ENCODE peak calls at places on chromosomes 7 and 10, in four cellular contexts. G is GM12878, V is HepG2, F is K562. O is an unnamed sample.

GRCh38 chr10:88682491-88682890 is 18.2 kb downstream of the LIPF start:
- DNase-seq in F (no peak), V (no peak), G (no peak), O (no peak)

GRCh38 chr7:98831641-98832221 is 38.1 kb downstream of the TMEM130 start:
- DNase-seq in G (no peak), F (peak; percentile 75), V (peak; percentile 21), O (no peak)

GRCh38 chr7:13826752-13827151 is 162.7 kb downstream of the ETV1 start:
- DNase-seq in V (no peak), F (no peak), G (no peak), O (no peak)

GRCh38 chr7:157890921-157891401 is 554.2 kb downstream of the DNAJB6 start:
- DNase-seq in F (no peak), V (no peak), G (no peak), O (no peak)

GRCh38 chr7:38681882-38682281 is 50.7 kb upstream of the AMPH start:
- DNase-seq in F (no peak), V (no peak), G (no peak), O (no peak)

GRCh38 chr7:30842542-30843451 is 68.9 kb upstream of the AQP1 start:
- DNase-seq in G (no peak), V (no peak), F (no peak), O (no peak)

GRCh38 chr7:75872073-75872782 is 6.6 kb upstream of the RHBDD2 start:
- DNase-seq in F (no peak), V (no peak), G (no peak), O (no peak)

GRCh38 chr10:63217120-63217605 is 84.0 kb downstream of the NRBF2 start:
- DNase-seq in F (no peak), G (no peak), V (peak; percentile 44), O (peak; percentile 39)

GRCh38 chr7:35232994-35233393 is 20.9 kb downstream of the TBX20 start:
- DNase-seq in F (no peak), G (no peak), V (no peak), O (no peak)

GRCh38 chr10:121406823-121407545 is 191.3 kb downstream of the FGFR2 start:
- DNase-seq in V (no peak), F (no peak), G (no peak), O (no peak)

GRCh38 chr7:112422842-112423496 is 27.3 kb upstream of the IFRD1 start:
- DNase-seq in V (peak; percentile 89), F (peak; percentile 85), G (no peak), O (peak; percentile 59)

GRCh38 chr10:4170633-4171314 is 385.8 kb upstream of the KLF6 start:
- DNase-seq in V (no peak), G (peak; percentile 1), F (no peak), O (no peak)

GRCh38 chr7:99562832-99563231 is 4.4 kb downstream of the ZNF655 start:
- DNase-seq in G (no peak), F (peak; percentile 80), V (peak; percentile 67), O (peak; percentile 97)

GRCh38 chr10:63375006-63375405 is 90.8 kb downstream of the JMJD1C start:
- DNase-seq in G (no peak), F (no peak), V (no peak), O (no peak)

GRCh38 chr10:101767600-101767945 is 8.3 kb downstream of the FGF8 start:
- DNase-seq in G (no peak), V (no peak), F (no peak), O (no peak)

GRCh38 chr10:92993671-92994304 is 66.8 kb upstream of the CYP26C1 start:
- DNase-seq in F (no peak), V (no peak), G (no peak), O (no peak)

GRCh38 chr7:32262315-32262714 is 192.1 kb upstream of the PDE1C start:
- DNase-seq in F (no peak), V (no peak), G (no peak), O (no peak)

GRCh38 chr10:130138479-130138866 is 2.3 kb downstream of the GLRX3 start:
- DNase-seq in G (no peak), F (peak; percentile 25), V (peak; percentile 87), O (peak; percentile 85)

GRCh38 chr10:57657164-57657765 is 610.4 kb downstream of the IPMK start:
- DNase-seq in F (peak; percentile 42), G (no peak), V (peak; percentile 53), O (peak; percentile 21)

GRCh38 chr10:61828788-61829187 is 72.7 kb upstream of the ARID5B start:
- DNase-seq in G (no peak), F (no peak), V (no peak), O (no peak)

GRCh38 chr10:32890444-32890843 is 67.6 kb downstream of the ITGB1 start:
- DNase-seq in G (no peak), V (no peak), F (no peak), O (no peak)

GRCh38 chr7:92489634-92490033 is 11.9 kb upstream of the ERVW-1 start:
- DNase-seq in F (no peak), G (no peak), V (no peak), O (no peak)

GRCh38 chr7:128347573-128348147 is 4.0 kb upstream of the RBM28 start:
- DNase-seq in F (peak; percentile 64), V (peak; percentile 50), G (no peak), O (peak; percentile 61)

GRCh38 chr10:128084991-128085390 is 41.2 kb downstream of the MKI67 start:
- DNase-seq in V (no peak), G (no peak), F (no peak), O (no peak)

GRCh38 chr10:70445718-70446485 is 4.4 kb upstream of the NODAL start:
- DNase-seq in F (no peak), G (no peak), V (no peak), O (no peak)

GRCh38 chr7:55420535-55420934 is 55.4 kb downstream of the LANCL2 start:
- DNase-seq in G (no peak), F (no peak), V (peak; percentile 53), O (no peak)

GRCh38 chr10:127797339-127797738 is 60.4 kb downstream of the FOXI2 start:
- DNase-seq in G (no peak), V (peak; percentile 8), F (no peak), O (no peak)

GRCh38 chr10:121409466-121410104 is 188.7 kb downstream of the FGFR2 start:
- DNase-seq in V (no peak), G (no peak), F (no peak), O (no peak)

GRCh38 chr10:18144928-18145327 is 4.7 kb downstream of the CACNB2 start:
- DNase-seq in G (no peak), F (no peak), V (no peak), O (no peak)

GRCh38 chr10:3067045-3067858 is at the start of gene PFKP:
- DNase-seq in V (no peak), G (no peak), F (peak; percentile 85), O (peak; percentile 49)
- TF ChIP-seq USF2 in V (no peak), G (no peak), F (no peak), O (no peak)

GRCh38 chr7:36565792-36566356 is 158.4 kb downstream of the AOAH start:
- DNase-seq in V (no peak), F (no peak), G (no peak), O (no peak)
- TF ChIP-seq MYC in V (no peak), F (no peak), G (no peak), O (no peak)

GRCh38 chr10:6138456-6138855 is 49.6 kb downstream of the RBM17 start:
- DNase-seq in F (no peak), G (no peak), V (no peak), O (no peak)
- TF ChIP-seq USF2 in F (no peak), G (no peak), V (no peak), O (no peak)

GRCh38 chr10:72275351-72276012 is 1.8 kb downstream of the DDIT4 start:
- DNase-seq in F (peak; percentile 50), V (no peak), G (no peak), O (peak; percentile 45)
- TF ChIP-seq MYC in F (peak; percentile 69), V (peak; percentile 56), G (no peak), O (no peak)

GRCh38 chr10:133212853-133213494 is 17.0 kb upstream of the UTF1 start:
- DNase-seq in F (no peak), V (no peak), G (no peak), O (no peak)
- TF ChIP-seq USF2 in F (no peak), V (no peak), G (no peak), O (no peak)

GRCh38 chr7:6558837-6559236 is 7.6 kb upstream of the GRID2IP start:
- DNase-seq in V (peak; percentile 73), G (no peak), F (peak; percentile 80), O (peak; percentile 87)
- TF ChIP-seq MYC in V (no peak), G (no peak), F (no peak), O (no peak)

DNA sequence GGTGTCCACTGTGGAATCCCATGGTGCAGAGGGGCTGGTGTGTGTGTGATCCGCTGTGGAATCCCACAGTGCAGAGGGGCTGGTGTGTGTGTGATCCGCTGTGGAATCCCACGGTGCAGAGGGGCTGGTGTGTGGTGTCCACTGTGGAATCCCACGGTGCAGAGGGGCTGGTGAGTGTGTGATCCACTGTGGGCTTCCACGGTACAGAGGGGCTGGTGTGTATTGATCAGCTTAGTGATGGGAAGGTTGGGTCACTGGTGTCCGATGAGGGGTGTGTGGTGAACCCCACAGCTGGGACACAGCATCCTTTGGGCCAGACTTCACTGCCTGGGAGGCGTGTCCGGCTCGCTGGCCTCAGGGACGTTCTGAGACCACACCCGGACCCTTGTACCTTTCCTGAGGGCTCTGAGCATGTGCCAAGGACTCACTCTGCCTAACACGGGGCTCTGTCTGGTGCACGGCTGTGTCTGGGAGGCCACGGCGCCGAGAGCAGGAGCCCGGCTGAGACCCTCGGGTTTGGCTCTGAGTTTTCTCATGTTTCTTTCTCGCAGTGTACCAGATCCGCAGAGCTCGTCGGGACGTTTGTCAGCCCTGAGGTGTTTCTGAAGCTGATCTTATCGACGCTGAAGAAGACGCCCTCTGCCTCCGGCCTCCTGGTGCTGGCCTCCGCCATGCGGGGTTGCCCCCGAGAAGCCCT is 29.3 kb upstream of the PRKAR1B start:
- DNase-seq in F (no peak), G (no peak), V (no peak), O (no peak)
- TF ChIP-seq USF2 in F (no peak), G (no peak), V (no peak), O (no peak)

O was measured in A549.